ENCODE peak calls at places on chromosomes 16 and 17, in six cellular contexts. One of them, this sample, is unnamed.

GRCh38 chr17:56909742-56910508 is 3.9 kb downstream of the TRIM25 start:
- DNase-seq in T-helper 1 cell: no peak
- DNase-seq in BE2C: no peak
- DNase-seq in thoracic aorta: no peak
- DNase-seq in activated B cell treated with CpG ODN at 0.5 μM for 24 hours: no peak
- DNase-seq in anterior cingulate cortex: no peak
- DNase-seq in this sample: no peak

GRCh38 chr17:17545984-17546383 is 45.5 kb downstream of the PEMT start:
- DNase-seq in T-helper 1 cell: no peak
- DNase-seq in BE2C: no peak
- DNase-seq in thoracic aorta: no peak
- DNase-seq in activated B cell treated with CpG ODN at 0.5 μM for 24 hours: no peak
- DNase-seq in anterior cingulate cortex: no peak
- DNase-seq in this sample: no peak

GRCh38 chr16:10552998-10553491 is 27.4 kb downstream of the EMP2 start:
- DNase-seq in T-helper 1 cell: peak
- DNase-seq in BE2C: peak
- DNase-seq in thoracic aorta: no peak
- DNase-seq in activated B cell treated with CpG ODN at 0.5 μM for 24 hours: peak
- DNase-seq in anterior cingulate cortex: no peak
- DNase-seq in this sample: no peak

GRCh38 chr16:74601131-74601871 is 5.6 kb downstream of the GLG1 start:
- DNase-seq in T-helper 1 cell: peak
- DNase-seq in BE2C: no peak
- DNase-seq in thoracic aorta: no peak
- DNase-seq in activated B cell treated with CpG ODN at 0.5 μM for 24 hours: no peak
- DNase-seq in anterior cingulate cortex: no peak
- DNase-seq in this sample: no peak

GRCh38 chr16:71896688-71897368 is 1.5 kb downstream of the IST1 start:
- DNase-seq in T-helper 1 cell: no peak
- DNase-seq in BE2C: no peak
- DNase-seq in thoracic aorta: no peak
- DNase-seq in activated B cell treated with CpG ODN at 0.5 μM for 24 hours: no peak
- DNase-seq in anterior cingulate cortex: no peak
- DNase-seq in this sample: no peak

GRCh38 chr16:81376880-81377279 is 62.1 kb downstream of the GAN start:
- DNase-seq in T-helper 1 cell: no peak
- DNase-seq in BE2C: peak
- DNase-seq in thoracic aorta: no peak
- DNase-seq in activated B cell treated with CpG ODN at 0.5 μM for 24 hours: no peak
- DNase-seq in anterior cingulate cortex: no peak
- DNase-seq in this sample: no peak

GRCh38 chr17:47076171-47076570 is 97.1 kb upstream of the RPRML start:
- DNase-seq in T-helper 1 cell: no peak
- DNase-seq in BE2C: no peak
- DNase-seq in thoracic aorta: no peak
- DNase-seq in activated B cell treated with CpG ODN at 0.5 μM for 24 hours: no peak
- DNase-seq in anterior cingulate cortex: no peak
- DNase-seq in this sample: no peak

GRCh38 chr17:38729368-38729885 is 714 bp upstream of the CISD3 start:
- DNase-seq in T-helper 1 cell: no peak
- DNase-seq in BE2C: no peak
- DNase-seq in thoracic aorta: no peak
- DNase-seq in activated B cell treated with CpG ODN at 0.5 μM for 24 hours: no peak
- DNase-seq in anterior cingulate cortex: no peak
- DNase-seq in this sample: no peak

GRCh38 chr16:66161942-66162341 is 204.5 kb upstream of the CDH5 start:
- DNase-seq in T-helper 1 cell: no peak
- DNase-seq in BE2C: no peak
- DNase-seq in thoracic aorta: no peak
- DNase-seq in activated B cell treated with CpG ODN at 0.5 μM for 24 hours: no peak
- DNase-seq in anterior cingulate cortex: no peak
- DNase-seq in this sample: peak

This sample was measured in breast epithelium.